ENCODE peak calls at places on chromosomes 12 and 14, in nine cellular contexts. One of them, this sample, is unnamed.

GRCh38 chr12:15336772-15337553 is 14.7 kb downstream of the PTPRO start:
- DNase-seq in activated CD8-positive, alpha-beta memory T cell treated with anti-CD3 and anti-CD28 coated beads for 48 hours: no peak
- DNase-seq in dorsolateral prefrontal cortex: no peak
- DNase-seq in A673: peak; percentile 8
- DNase-seq in activated CD4-positive, alpha-beta T cell treated with anti-CD3 and anti-CD28 coated beads, Interleukin-2, amount 10 ng/mL, durations not matched to agents 24 days and 14 days: no peak
- DNase-seq in sciatic nerve: no peak
- DNase-seq in stimulated activated CD8-positive, alpha-beta memory T cell treated with anti-CD3 and anti-CD28 coated beads, Interleukin-7, amount 100 ng/mL, for 1 hour: no peak
- DNase-seq in GM18507: no peak
- DNase-seq in C1 segment of cervical spinal cord: no peak
- DNase-seq in this sample: no peak

GRCh38 chr12:44654641-44655625 is 221.2 kb downstream of the NELL2 start:
- DNase-seq in activated CD8-positive, alpha-beta memory T cell treated with anti-CD3 and anti-CD28 coated beads for 48 hours: no peak
- DNase-seq in dorsolateral prefrontal cortex: peak; percentile 38
- DNase-seq in A673: peak; percentile 57
- DNase-seq in activated CD4-positive, alpha-beta T cell treated with anti-CD3 and anti-CD28 coated beads, Interleukin-2, amount 10 ng/mL, durations not matched to agents 24 days and 14 days: no peak
- DNase-seq in sciatic nerve: no peak
- DNase-seq in stimulated activated CD8-positive, alpha-beta memory T cell treated with anti-CD3 and anti-CD28 coated beads, Interleukin-7, amount 100 ng/mL, for 1 hour: no peak
- DNase-seq in GM18507: no peak
- DNase-seq in C1 segment of cervical spinal cord: no peak
- DNase-seq in this sample: no peak

GRCh38 chr14:82385043-82385442 is 851.4 kb upstream of the SEL1L start:
- DNase-seq in activated CD8-positive, alpha-beta memory T cell treated with anti-CD3 and anti-CD28 coated beads for 48 hours: no peak
- DNase-seq in dorsolateral prefrontal cortex: no peak
- DNase-seq in A673: no peak
- DNase-seq in activated CD4-positive, alpha-beta T cell treated with anti-CD3 and anti-CD28 coated beads, Interleukin-2, amount 10 ng/mL, durations not matched to agents 24 days and 14 days: no peak
- DNase-seq in sciatic nerve: no peak
- DNase-seq in stimulated activated CD8-positive, alpha-beta memory T cell treated with anti-CD3 and anti-CD28 coated beads, Interleukin-7, amount 100 ng/mL, for 1 hour: no peak
- DNase-seq in GM18507: no peak
- DNase-seq in C1 segment of cervical spinal cord: no peak
- DNase-seq in this sample: no peak

GRCh38 chr14:63678538-63678937 is 36.9 kb upstream of the WDR89 start:
- DNase-seq in activated CD8-positive, alpha-beta memory T cell treated with anti-CD3 and anti-CD28 coated beads for 48 hours: no peak
- DNase-seq in dorsolateral prefrontal cortex: no peak
- DNase-seq in A673: no peak
- DNase-seq in activated CD4-positive, alpha-beta T cell treated with anti-CD3 and anti-CD28 coated beads, Interleukin-2, amount 10 ng/mL, durations not matched to agents 24 days and 14 days: no peak
- DNase-seq in sciatic nerve: no peak
- DNase-seq in stimulated activated CD8-positive, alpha-beta memory T cell treated with anti-CD3 and anti-CD28 coated beads, Interleukin-7, amount 100 ng/mL, for 1 hour: no peak
- DNase-seq in GM18507: no peak
- DNase-seq in C1 segment of cervical spinal cord: no peak
- DNase-seq in this sample: no peak

GRCh38 chr14:101476258-101476930 is 84.9 kb upstream of the DIO3 start:
- DNase-seq in activated CD8-positive, alpha-beta memory T cell treated with anti-CD3 and anti-CD28 coated beads for 48 hours: no peak
- DNase-seq in dorsolateral prefrontal cortex: no peak
- DNase-seq in A673: no peak
- DNase-seq in activated CD4-positive, alpha-beta T cell treated with anti-CD3 and anti-CD28 coated beads, Interleukin-2, amount 10 ng/mL, durations not matched to agents 24 days and 14 days: no peak
- DNase-seq in sciatic nerve: no peak
- DNase-seq in stimulated activated CD8-positive, alpha-beta memory T cell treated with anti-CD3 and anti-CD28 coated beads, Interleukin-7, amount 100 ng/mL, for 1 hour: no peak
- DNase-seq in GM18507: no peak
- DNase-seq in C1 segment of cervical spinal cord: no peak
- DNase-seq in this sample: peak; percentile 37

GRCh38 chr14:54691525-54692260 is 124.8 kb downstream of the SAMD4A start:
- DNase-seq in activated CD8-positive, alpha-beta memory T cell treated with anti-CD3 and anti-CD28 coated beads for 48 hours: no peak
- DNase-seq in dorsolateral prefrontal cortex: peak; percentile 65
- DNase-seq in A673: peak; percentile 74
- DNase-seq in activated CD4-positive, alpha-beta T cell treated with anti-CD3 and anti-CD28 coated beads, Interleukin-2, amount 10 ng/mL, durations not matched to agents 24 days and 14 days: peak; percentile 82
- DNase-seq in sciatic nerve: peak; percentile 89
- DNase-seq in stimulated activated CD8-positive, alpha-beta memory T cell treated with anti-CD3 and anti-CD28 coated beads, Interleukin-7, amount 100 ng/mL, for 1 hour: no peak
- DNase-seq in GM18507: no peak
- DNase-seq in C1 segment of cervical spinal cord: peak; percentile 13
- DNase-seq in this sample: peak; percentile 75

GRCh38 chr12:95164656-95165055 is 52.6 kb downstream of the FGD6 start:
- DNase-seq in activated CD8-positive, alpha-beta memory T cell treated with anti-CD3 and anti-CD28 coated beads for 48 hours: no peak
- DNase-seq in dorsolateral prefrontal cortex: no peak
- DNase-seq in A673: no peak
- DNase-seq in activated CD4-positive, alpha-beta T cell treated with anti-CD3 and anti-CD28 coated beads, Interleukin-2, amount 10 ng/mL, durations not matched to agents 24 days and 14 days: no peak
- DNase-seq in sciatic nerve: no peak
- DNase-seq in stimulated activated CD8-positive, alpha-beta memory T cell treated with anti-CD3 and anti-CD28 coated beads, Interleukin-7, amount 100 ng/mL, for 1 hour: no peak
- DNase-seq in GM18507: no peak
- DNase-seq in C1 segment of cervical spinal cord: no peak
- DNase-seq in this sample: no peak

GRCh38 chr12:513446-513845 is 53.7 kb downstream of the B4GALNT3 start:
- DNase-seq in activated CD8-positive, alpha-beta memory T cell treated with anti-CD3 and anti-CD28 coated beads for 48 hours: no peak
- DNase-seq in dorsolateral prefrontal cortex: no peak
- DNase-seq in A673: no peak
- DNase-seq in activated CD4-positive, alpha-beta T cell treated with anti-CD3 and anti-CD28 coated beads, Interleukin-2, amount 10 ng/mL, durations not matched to agents 24 days and 14 days: no peak
- DNase-seq in sciatic nerve: no peak
- DNase-seq in stimulated activated CD8-positive, alpha-beta memory T cell treated with anti-CD3 and anti-CD28 coated beads, Interleukin-7, amount 100 ng/mL, for 1 hour: no peak
- DNase-seq in GM18507: no peak
- DNase-seq in C1 segment of cervical spinal cord: no peak
- DNase-seq in this sample: no peak

GRCh38 chr14:99322731-99323599 is 51.0 kb upstream of the BCL11B start:
- DNase-seq in activated CD8-positive, alpha-beta memory T cell treated with anti-CD3 and anti-CD28 coated beads for 48 hours: no peak
- DNase-seq in dorsolateral prefrontal cortex: no peak
- DNase-seq in A673: no peak
- DNase-seq in activated CD4-positive, alpha-beta T cell treated with anti-CD3 and anti-CD28 coated beads, Interleukin-2, amount 10 ng/mL, durations not matched to agents 24 days and 14 days: peak; percentile 44
- DNase-seq in sciatic nerve: no peak
- DNase-seq in stimulated activated CD8-positive, alpha-beta memory T cell treated with anti-CD3 and anti-CD28 coated beads, Interleukin-7, amount 100 ng/mL, for 1 hour: no peak
- DNase-seq in GM18507: no peak
- DNase-seq in C1 segment of cervical spinal cord: no peak
- DNase-seq in this sample: no peak

GRCh38 chr12:105641742-105642141 is 311.3 kb downstream of the C12orf75 start:
- DNase-seq in activated CD8-positive, alpha-beta memory T cell treated with anti-CD3 and anti-CD28 coated beads for 48 hours: no peak
- DNase-seq in dorsolateral prefrontal cortex: no peak
- DNase-seq in A673: no peak
- DNase-seq in activated CD4-positive, alpha-beta T cell treated with anti-CD3 and anti-CD28 coated beads, Interleukin-2, amount 10 ng/mL, durations not matched to agents 24 days and 14 days: no peak
- DNase-seq in sciatic nerve: no peak
- DNase-seq in stimulated activated CD8-positive, alpha-beta memory T cell treated with anti-CD3 and anti-CD28 coated beads, Interleukin-7, amount 100 ng/mL, for 1 hour: no peak
- DNase-seq in GM18507: no peak
- DNase-seq in C1 segment of cervical spinal cord: no peak
- DNase-seq in this sample: no peak

GRCh38 chr14:76186318-76187027 is 34.8 kb downstream of the GPATCH2L start:
- DNase-seq in activated CD8-positive, alpha-beta memory T cell treated with anti-CD3 and anti-CD28 coated beads for 48 hours: no peak
- DNase-seq in dorsolateral prefrontal cortex: no peak
- DNase-seq in A673: no peak
- DNase-seq in activated CD4-positive, alpha-beta T cell treated with anti-CD3 and anti-CD28 coated beads, Interleukin-2, amount 10 ng/mL, durations not matched to agents 24 days and 14 days: no peak
- DNase-seq in sciatic nerve: no peak
- DNase-seq in stimulated activated CD8-positive, alpha-beta memory T cell treated with anti-CD3 and anti-CD28 coated beads, Interleukin-7, amount 100 ng/mL, for 1 hour: no peak
- DNase-seq in GM18507: no peak
- DNase-seq in C1 segment of cervical spinal cord: no peak
- DNase-seq in this sample: no peak

GRCh38 chr12:95096852-95097251 is 23.4 kb upstream of the NR2C1 start:
- DNase-seq in activated CD8-positive, alpha-beta memory T cell treated with anti-CD3 and anti-CD28 coated beads for 48 hours: no peak
- DNase-seq in dorsolateral prefrontal cortex: peak; percentile 33
- DNase-seq in A673: no peak
- DNase-seq in activated CD4-positive, alpha-beta T cell treated with anti-CD3 and anti-CD28 coated beads, Interleukin-2, amount 10 ng/mL, durations not matched to agents 24 days and 14 days: no peak
- DNase-seq in sciatic nerve: no peak
- DNase-seq in stimulated activated CD8-positive, alpha-beta memory T cell treated with anti-CD3 and anti-CD28 coated beads, Interleukin-7, amount 100 ng/mL, for 1 hour: no peak
- DNase-seq in GM18507: no peak
- DNase-seq in C1 segment of cervical spinal cord: no peak
- DNase-seq in this sample: no peak

GRCh38 chr12:48768147-48768546 is 20.7 kb downstream of the ADCY6 start:
- DNase-seq in activated CD8-positive, alpha-beta memory T cell treated with anti-CD3 and anti-CD28 coated beads for 48 hours: no peak
- DNase-seq in dorsolateral prefrontal cortex: no peak
- DNase-seq in A673: no peak
- DNase-seq in activated CD4-positive, alpha-beta T cell treated with anti-CD3 and anti-CD28 coated beads, Interleukin-2, amount 10 ng/mL, durations not matched to agents 24 days and 14 days: no peak
- DNase-seq in sciatic nerve: no peak
- DNase-seq in stimulated activated CD8-positive, alpha-beta memory T cell treated with anti-CD3 and anti-CD28 coated beads, Interleukin-7, amount 100 ng/mL, for 1 hour: no peak
- DNase-seq in GM18507: no peak
- DNase-seq in C1 segment of cervical spinal cord: no peak
- DNase-seq in this sample: no peak

GRCh38 chr12:132162508-132163031 is 18.3 kb downstream of the NOC4L start:
- DNase-seq in activated CD8-positive, alpha-beta memory T cell treated with anti-CD3 and anti-CD28 coated beads for 48 hours: no peak
- DNase-seq in dorsolateral prefrontal cortex: no peak
- DNase-seq in A673: no peak
- DNase-seq in activated CD4-positive, alpha-beta T cell treated with anti-CD3 and anti-CD28 coated beads, Interleukin-2, amount 10 ng/mL, durations not matched to agents 24 days and 14 days: peak; percentile 78
- DNase-seq in sciatic nerve: no peak
- DNase-seq in stimulated activated CD8-positive, alpha-beta memory T cell treated with anti-CD3 and anti-CD28 coated beads, Interleukin-7, amount 100 ng/mL, for 1 hour: no peak
- DNase-seq in GM18507: no peak
- DNase-seq in C1 segment of cervical spinal cord: no peak
- DNase-seq in this sample: no peak

GRCh38 chr12:64634508-64635092 is 24.3 kb downstream of the RASSF3 start:
- DNase-seq in activated CD8-positive, alpha-beta memory T cell treated with anti-CD3 and anti-CD28 coated beads for 48 hours: no peak
- DNase-seq in dorsolateral prefrontal cortex: no peak
- DNase-seq in A673: no peak
- DNase-seq in activated CD4-positive, alpha-beta T cell treated with anti-CD3 and anti-CD28 coated beads, Interleukin-2, amount 10 ng/mL, durations not matched to agents 24 days and 14 days: no peak
- DNase-seq in sciatic nerve: no peak
- DNase-seq in stimulated activated CD8-positive, alpha-beta memory T cell treated with anti-CD3 and anti-CD28 coated beads, Interleukin-7, amount 100 ng/mL, for 1 hour: no peak
- DNase-seq in GM18507: no peak
- DNase-seq in C1 segment of cervical spinal cord: no peak
- DNase-seq in this sample: no peak

GRCh38 chr12:90253674-90254181 is 545.1 kb upstream of the ATP2B1 start:
- DNase-seq in activated CD8-positive, alpha-beta memory T cell treated with anti-CD3 and anti-CD28 coated beads for 48 hours: peak; percentile 2
- DNase-seq in dorsolateral prefrontal cortex: peak; percentile 37
- DNase-seq in A673: no peak
- DNase-seq in activated CD4-positive, alpha-beta T cell treated with anti-CD3 and anti-CD28 coated beads, Interleukin-2, amount 10 ng/mL, durations not matched to agents 24 days and 14 days: peak; percentile 75
- DNase-seq in sciatic nerve: peak; percentile 62
- DNase-seq in stimulated activated CD8-positive, alpha-beta memory T cell treated with anti-CD3 and anti-CD28 coated beads, Interleukin-7, amount 100 ng/mL, for 1 hour: peak; percentile 1
- DNase-seq in GM18507: peak; percentile 17
- DNase-seq in C1 segment of cervical spinal cord: no peak
- DNase-seq in this sample: no peak

GRCh38 chr12:31519525-31519924 is 71.4 kb downstream of the DENND5B start:
- DNase-seq in activated CD8-positive, alpha-beta memory T cell treated with anti-CD3 and anti-CD28 coated beads for 48 hours: no peak
- DNase-seq in dorsolateral prefrontal cortex: no peak
- DNase-seq in A673: no peak
- DNase-seq in activated CD4-positive, alpha-beta T cell treated with anti-CD3 and anti-CD28 coated beads, Interleukin-2, amount 10 ng/mL, durations not matched to agents 24 days and 14 days: no peak
- DNase-seq in sciatic nerve: no peak
- DNase-seq in stimulated activated CD8-positive, alpha-beta memory T cell treated with anti-CD3 and anti-CD28 coated beads, Interleukin-7, amount 100 ng/mL, for 1 hour: no peak
- DNase-seq in GM18507: no peak
- DNase-seq in C1 segment of cervical spinal cord: no peak
- DNase-seq in this sample: no peak

GRCh38 chr12:13044859-13045384 is 741 bp downstream of the FAM234B start:
- DNase-seq in activated CD8-positive, alpha-beta memory T cell treated with anti-CD3 and anti-CD28 coated beads for 48 hours: no peak
- DNase-seq in dorsolateral prefrontal cortex: no peak
- DNase-seq in A673: no peak
- DNase-seq in activated CD4-positive, alpha-beta T cell treated with anti-CD3 and anti-CD28 coated beads, Interleukin-2, amount 10 ng/mL, durations not matched to agents 24 days and 14 days: no peak
- DNase-seq in sciatic nerve: no peak
- DNase-seq in stimulated activated CD8-positive, alpha-beta memory T cell treated with anti-CD3 and anti-CD28 coated beads, Interleukin-7, amount 100 ng/mL, for 1 hour: no peak
- DNase-seq in GM18507: no peak
- DNase-seq in C1 segment of cervical spinal cord: no peak
- DNase-seq in this sample: no peak

GRCh38 chr14:88521818-88522217 is 33.0 kb downstream of the PTPN21 start:
- DNase-seq in activated CD8-positive, alpha-beta memory T cell treated with anti-CD3 and anti-CD28 coated beads for 48 hours: no peak
- DNase-seq in dorsolateral prefrontal cortex: no peak
- DNase-seq in A673: no peak
- DNase-seq in activated CD4-positive, alpha-beta T cell treated with anti-CD3 and anti-CD28 coated beads, Interleukin-2, amount 10 ng/mL, durations not matched to agents 24 days and 14 days: no peak
- DNase-seq in sciatic nerve: no peak
- DNase-seq in stimulated activated CD8-positive, alpha-beta memory T cell treated with anti-CD3 and anti-CD28 coated beads, Interleukin-7, amount 100 ng/mL, for 1 hour: no peak
- DNase-seq in GM18507: no peak
- DNase-seq in C1 segment of cervical spinal cord: no peak
- DNase-seq in this sample: no peak

This sample was measured in type B pancreatic cell.